ENCODE peak calls at places on chromosomes 16 and 17, in eight cellular contexts. One of them, this sample, is unnamed.
A peak's percentile ranks its signal among the peaks of the same experiment; 100 is the strongest.

GRCh38 chr16:59356709-59357108 is 622.6 kb upstream of the GOT2 start:
- DNase-seq in aorta: no peak
- DNase-seq in BE2C: no peak
- DNase-seq in A172: no peak
- DNase-seq in iris pigment epithelial cell: no peak
- DNase-seq in right lobe of liver: no peak
- DNase-seq in Panc1: no peak
- DNase-seq in GM12865: no peak
- DNase-seq in this sample: no peak

GRCh38 chr16:8796469-8797363 is 723 bp downstream of the TMEM186 start:
- DNase-seq in BE2C: no peak
- DNase-seq in aorta: no peak
- DNase-seq in A172: no peak
- DNase-seq in GM12865: no peak
- DNase-seq in iris pigment epithelial cell: no peak
- DNase-seq in right lobe of liver: no peak
- DNase-seq in Panc1: no peak
- DNase-seq in this sample: no peak

GRCh38 chr17:2068101-2068518 is 13.2 kb downstream of the HIC1 start:
- DNase-seq in GM12865: no peak
- DNase-seq in A172: peak; percentile 51
- DNase-seq in aorta: no peak
- DNase-seq in iris pigment epithelial cell: peak; percentile 93
- DNase-seq in right lobe of liver: no peak
- DNase-seq in BE2C: no peak
- DNase-seq in Panc1: no peak
- DNase-seq in this sample: peak; percentile 86

GRCh38 chr17:862584-862983 is 80.4 kb downstream of the MRM3 start:
- DNase-seq in aorta: no peak
- DNase-seq in BE2C: no peak
- DNase-seq in A172: no peak
- DNase-seq in right lobe of liver: no peak
- DNase-seq in iris pigment epithelial cell: no peak
- DNase-seq in Panc1: no peak
- DNase-seq in GM12865: no peak
- DNase-seq in this sample: no peak

GRCh38 chr16:47990676-47991075 is 165.1 kb downstream of the ABCC12 start:
- DNase-seq in aorta: no peak
- DNase-seq in BE2C: no peak
- DNase-seq in right lobe of liver: no peak
- DNase-seq in A172: peak; percentile 35
- DNase-seq in iris pigment epithelial cell: no peak
- DNase-seq in Panc1: no peak
- DNase-seq in GM12865: no peak
- DNase-seq in this sample: no peak

GRCh38 chr17:4966844-4967538 is 626 bp downstream of the SPAG7 start:
- DNase-seq in Panc1: peak; percentile 98
- DNase-seq in right lobe of liver: peak; percentile 99
- DNase-seq in BE2C: peak; percentile 93
- DNase-seq in GM12865: peak; percentile 100
- DNase-seq in aorta: peak; percentile 97
- DNase-seq in iris pigment epithelial cell: peak; percentile 100
- DNase-seq in A172: peak; percentile 100
- DNase-seq in this sample: peak; percentile 100

GRCh38 chr17:164536-165235 is 16.8 kb downstream of the DOC2B start:
- DNase-seq in A172: peak; percentile 50
- DNase-seq in aorta: no peak
- DNase-seq in Panc1: peak; percentile 10
- DNase-seq in iris pigment epithelial cell: peak; percentile 50
- DNase-seq in right lobe of liver: no peak
- DNase-seq in BE2C: peak; percentile 57
- DNase-seq in GM12865: peak; percentile 44
- DNase-seq in this sample: peak; percentile 56

GRCh38 chr16:79008036-79008868 is 592.3 kb downstream of the MAF start:
- DNase-seq in BE2C: no peak
- DNase-seq in aorta: no peak
- DNase-seq in GM12865: no peak
- DNase-seq in Panc1: no peak
- DNase-seq in A172: no peak
- DNase-seq in iris pigment epithelial cell: no peak
- DNase-seq in right lobe of liver: no peak
- DNase-seq in this sample: no peak

GRCh38 chr17:9424071-9424640 is 151.5 kb downstream of the STX8 start:
- DNase-seq in aorta: no peak
- DNase-seq in Panc1: no peak
- DNase-seq in BE2C: no peak
- DNase-seq in right lobe of liver: no peak
- DNase-seq in A172: no peak
- DNase-seq in GM12865: no peak
- DNase-seq in iris pigment epithelial cell: no peak
- DNase-seq in this sample: no peak